ENCODE peak calls at places on chromosomes 7 and 10, in seven cellular contexts. N is A549, K is right atrium auricular region, Y is DND-41, P is heart left ventricle, G is HCT116, Z is SJCRH30. D is an unnamed sample.

GRCh38 chr7:102286237-102287081 is at the start of gene SH2B2:
- DNase-seq in N (peak; percentile 54), K (peak; percentile 86), Y (peak; percentile 52), P (peak; percentile 67), G (no peak), Z (peak; percentile 80), D (no peak)

GRCh38 chr7:64872351-64872750 is 30.7 kb upstream of the ZNF273 start:
- DNase-seq in N (no peak), K (peak; percentile 36), Y (no peak), P (no peak), G (no peak), Z (no peak), D (no peak)

GRCh38 chr7:142039231-142039630 is 43.6 kb downstream of the MGAM start:
- DNase-seq in N (no peak), K (no peak), Y (no peak), P (no peak), G (no peak), Z (no peak), D (no peak)

GRCh38 chr7:158126661-158127060 is 461.0 kb downstream of the PTPRN2 start:
- DNase-seq in N (no peak), K (no peak), Y (no peak), P (no peak), G (no peak), Z (no peak), D (no peak)

GRCh38 chr7:11757153-11757552 is 74.8 kb downstream of the THSD7A start:
- DNase-seq in N (no peak), K (no peak), Y (no peak), P (no peak), G (no peak), Z (no peak), D (no peak)

GRCh38 chr10:114401195-114401741 is 3.0 kb downstream of the AFAP1L2 start:
- DNase-seq in N (no peak), K (peak; percentile 88), Y (no peak), P (peak; percentile 65), G (no peak), Z (no peak), D (no peak)

GRCh38 chr7:43764807-43765491 is 6.5 kb downstream of the BLVRA start:
- DNase-seq in N (peak; percentile 80), K (no peak), Y (no peak), P (no peak), G (no peak), Z (no peak), D (no peak)

GRCh38 chr7:18407385-18407784 is 88.2 kb upstream of the HDAC9 start:
- DNase-seq in N (no peak), K (no peak), Y (no peak), P (no peak), G (no peak), Z (no peak), D (no peak)

GRCh38 chr7:1361756-1362125 is 97.5 kb downstream of the MICALL2 start:
- DNase-seq in N (no peak), K (no peak), Y (no peak), P (no peak), G (no peak), Z (no peak), D (no peak)

GRCh38 chr10:48252354-48252650 is 22.2 kb downstream of the FRMPD2 start:
- DNase-seq in N (no peak), K (no peak), Y (peak; percentile 3), P (no peak), G (no peak), Z (no peak), D (no peak)

GRCh38 chr7:70775570-70776156 is 356.3 kb upstream of the GALNT17 start:
- DNase-seq in N (peak; percentile 6), K (no peak), Y (no peak), P (no peak), G (no peak), Z (no peak), D (no peak)

GRCh38 chr7:16298221-16298620 is 123.1 kb downstream of the CRPPA start:
- DNase-seq in N (no peak), K (no peak), Y (no peak), P (no peak), G (no peak), Z (no peak), D (no peak)

GRCh38 chr7:50620418-50620817 is 55.2 kb upstream of the DDC start:
- DNase-seq in N (no peak), K (no peak), Y (no peak), P (no peak), G (no peak), Z (no peak), D (no peak)
- H3K4me1 ChIP-seq in N (no peaks in the 10 kb centered on the region), K (peaks cover 42% of the 10 kb centered on the region), Y (no peaks in the 10 kb centered on the region), P (no peaks in the 10 kb centered on the region), G (no peaks in the 10 kb centered on the region), Z (no peaks in the 10 kb centered on the region), D (no peaks in the 10 kb centered on the region)

GRCh38 chr10:124681091-124681490 is 63.1 kb downstream of the FAM53B start:
- DNase-seq in N (no peak), K (no peak), Y (no peak), P (no peak), G (no peak), Z (peak; percentile 70), D (no peak)
- H3K4me1 ChIP-seq in N (no peaks in the 10 kb centered on the region), K (peaks cover 98% of the 10 kb centered on the region), Y (peaks cover 96% of the 10 kb centered on the region), P (peaks cover 62% of the 10 kb centered on the region), G (no peaks in the 10 kb centered on the region), Z (peaks cover 25% of the 10 kb centered on the region), D (peaks cover 45% of the 10 kb centered on the region)

DNA sequence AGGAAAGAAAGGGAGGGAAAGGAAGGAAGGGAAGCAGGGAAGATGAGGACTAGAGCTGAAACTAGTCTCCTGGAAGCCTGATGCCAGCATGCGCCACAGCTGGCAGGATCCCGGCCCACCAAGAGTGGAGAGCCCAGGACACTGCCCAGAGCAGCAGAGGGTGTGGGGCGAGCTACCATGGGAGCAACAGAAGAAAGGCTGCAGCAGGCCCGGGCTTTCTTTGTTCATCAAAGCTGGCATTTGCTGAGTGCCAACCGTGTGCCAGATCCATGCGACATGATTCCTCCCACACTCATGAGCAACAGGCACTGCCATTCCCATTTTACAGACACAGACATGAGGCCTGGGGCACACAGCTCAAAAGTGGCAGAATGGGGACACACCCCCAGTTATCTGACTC is 68.9 kb downstream of the FAM53B start:
- DNase-seq in N (no peak), K (no peak), Y (no peak), P (no peak), G (no peak), Z (no peak), D (no peak)
- H3K4me1 ChIP-seq in N (no peaks in the 10 kb centered on the region), K (peaks cover 99% of the 10 kb centered on the region), Y (peaks cover 57% of the 10 kb centered on the region), P (peaks cover 77% of the 10 kb centered on the region), G (peaks cover 17% of the 10 kb centered on the region), Z (peaks cover 47% of the 10 kb centered on the region), D (peaks cover 74% of the 10 kb centered on the region)

GRCh38 chr10:72013202-72013945 is 49.2 kb downstream of the CHST3 start:
- DNase-seq in N (no peak), K (no peak), Y (no peak), P (peak; percentile 62), G (no peak), Z (no peak), D (no peak)

GRCh38 chr10:72012801-72013200 is 48.6 kb downstream of the CHST3 start:
- DNase-seq in N (no peak), K (no peak), Y (no peak), P (no peak), G (no peak), Z (no peak), D (no peak)

GRCh38 chr10:72015868-72016267 is 51.7 kb downstream of the CHST3 start:
- DNase-seq in N (no peak), K (no peak), Y (no peak), P (no peak), G (no peak), Z (no peak), D (no peak)

GRCh38 chr10:72014785-72015480 is 50.7 kb downstream of the CHST3 start:
- DNase-seq in N (no peak), K (no peak), Y (no peak), P (no peak), G (no peak), Z (no peak), D (no peak)

GRCh38 chr10:72014197-72014596 is 50.0 kb downstream of the CHST3 start:
- DNase-seq in N (no peak), K (no peak), Y (no peak), P (no peak), G (no peak), Z (no peak), D (no peak)
- H3K4me1 ChIP-seq in N (peaks cover 4% of the 10 kb centered on the region), K (peaks cover 86% of the 10 kb centered on the region), Y (no peaks in the 10 kb centered on the region), P (peaks cover 51% of the 10 kb centered on the region), G (no peaks in the 10 kb centered on the region), Z (peaks cover 21% of the 10 kb centered on the region), D (peaks cover 29% of the 10 kb centered on the region)

DNA sequence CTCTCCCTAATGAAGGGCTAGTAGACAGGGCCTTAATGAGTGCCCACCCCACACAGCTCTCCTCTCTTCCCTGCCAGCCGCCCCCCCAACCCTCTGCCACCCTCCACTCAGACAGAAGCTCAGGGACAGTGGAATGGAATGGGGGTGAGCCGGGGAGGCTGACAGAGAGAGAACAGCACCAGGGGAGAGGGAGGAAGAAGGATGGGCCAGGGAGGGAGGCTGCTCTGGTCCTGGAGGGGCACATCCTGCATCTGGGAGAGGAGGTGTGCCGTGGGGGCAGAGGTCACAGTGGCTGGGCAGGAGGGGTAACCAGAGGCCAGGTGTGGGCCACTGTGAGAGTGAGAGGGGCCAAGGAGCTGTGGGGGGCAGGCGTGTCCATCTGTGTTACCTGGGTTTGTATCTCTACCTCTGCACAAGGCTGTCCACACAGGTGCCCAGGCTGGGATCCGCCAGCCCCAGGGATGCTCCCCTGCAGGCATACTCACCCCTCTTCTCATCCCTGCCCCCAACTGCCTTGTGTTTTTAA is 2.4 kb downstream of the NYAP1 start:
- DNase-seq in N (no peak), K (no peak), Y (no peak), P (no peak), G (no peak), Z (no peak), D (no peak)
- H3K4me1 ChIP-seq in N (peaks cover 40% of the 10 kb centered on the region), K (peaks cover 9% of the 10 kb centered on the region), Y (peaks cover 13% of the 10 kb centered on the region), P (peaks cover 7% of the 10 kb centered on the region), G (peaks cover 48% of the 10 kb centered on the region), Z (peaks cover 16% of the 10 kb centered on the region), D (peaks cover 15% of the 10 kb centered on the region)

D was measured in esophagus squamous epithelium.